ENCODE peak calls at places on chromosome 3, in five cellular contexts. X is GM13977, Q is adrenal gland, W is A549, G is transverse colon. D is an unnamed sample.

GRCh38 chr3:32570426-32571191 is at the start of gene DYNC1LI1:
- DNase-seq in X (peak; percentile 96), Q (peak; percentile 93), W (peak; percentile 77), G (peak; percentile 96), D (peak; percentile 98)

GRCh38 chr3:23479026-23479425 is 275.9 kb downstream of the UBE2E2 start:
- DNase-seq in X (no peak), Q (no peak), W (no peak), G (no peak), D (no peak)

GRCh38 chr3:192253138-192253537 is 474.2 kb downstream of the FGF12 start:
- DNase-seq in X (no peak), Q (no peak), W (no peak), G (no peak), D (no peak)

GRCh38 chr3:37072892-37073291 is 79.6 kb downstream of the MLH1 start:
- DNase-seq in X (no peak), Q (no peak), W (no peak), G (peak; percentile 32), D (no peak)

GRCh38 chr3:127195417-127195816 is 2.5 kb downstream of the PRR23E start:
- DNase-seq in X (no peak), Q (no peak), W (no peak), G (no peak), D (no peak)

GRCh38 chr3:156456771-156457224 is 98.1 kb downstream of the SSR3 start:
- DNase-seq in X (no peak), Q (no peak), W (no peak), G (no peak), D (no peak)

GRCh38 chr3:4351164-4351855 is 48.1 kb downstream of the SETMAR start:
- DNase-seq in X (peak; percentile 40), Q (no peak), W (no peak), G (no peak), D (peak; percentile 21)

GRCh38 chr3:72652395-72652794 is 195.8 kb downstream of the SHQ1 start:
- DNase-seq in X (no peak), Q (no peak), W (no peak), G (no peak), D (no peak)

DNA sequence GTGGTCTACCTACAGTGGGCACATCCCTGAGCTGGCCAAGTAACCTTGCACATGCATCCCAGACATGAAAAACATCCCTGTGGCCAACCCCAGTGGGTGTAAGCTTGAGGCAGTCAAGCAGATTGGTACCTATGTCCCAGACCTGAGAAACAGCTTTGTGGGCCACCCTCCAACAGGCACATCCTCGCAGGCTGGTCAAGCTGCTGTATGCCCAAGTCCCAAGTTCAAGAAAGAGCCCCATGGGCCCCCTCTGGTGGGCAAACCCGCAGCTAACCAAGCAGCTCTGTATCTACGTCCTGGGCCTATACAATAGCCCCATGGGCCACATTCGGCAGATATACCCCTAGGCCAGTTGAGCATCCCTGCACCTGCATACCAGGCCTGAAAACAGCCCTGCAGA is 186.3 kb upstream of the GPR149 start:
- DNase-seq in X (no peak), Q (no peak), W (no peak), G (no peak), D (no peak)
- TF ChIP-seq CTCF in X (no peak), Q (no peak), W (no peak), G (no peak), D (no peak)

GRCh38 chr3:135231646-135232625 is 436.9 kb downstream of the EPHB1 start:
- DNase-seq in X (no peak), Q (no peak), W (no peak), G (no peak), D (no peak)
- TF ChIP-seq CTCF in X (no peak), Q (no peak), W (no peak), G (no peak), D (no peak)

DNA sequence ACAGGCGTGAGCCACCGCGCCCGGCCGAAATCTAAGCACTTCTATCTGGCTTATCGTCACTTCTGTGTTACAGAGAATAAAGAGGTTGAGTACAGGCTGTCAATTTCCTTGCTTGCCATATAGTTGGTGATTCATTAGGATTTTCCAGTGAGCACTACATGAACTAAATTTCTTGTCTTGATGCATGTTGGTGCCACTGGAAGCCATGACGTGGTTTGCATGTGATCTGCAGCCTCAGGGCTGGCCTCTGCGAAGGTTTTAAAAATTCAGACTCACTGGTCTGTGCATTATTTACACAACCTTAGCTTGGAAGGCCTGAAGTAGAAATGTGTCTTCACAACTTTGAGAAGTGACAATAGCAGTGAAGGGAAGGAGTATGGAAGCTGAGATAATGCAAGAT is 85.8 kb downstream of the NFKBIZ start:
- DNase-seq in X (no peak), Q (no peak), W (no peak), G (no peak), D (no peak)
- TF ChIP-seq CTCF in X (no peak), Q (no peak), W (no peak), G (no peak), D (no peak)

GRCh38 chr3:76024640-76025039 is 239.3 kb upstream of the ZNF717 start:
- DNase-seq in X (no peak), Q (no peak), W (no peak), G (no peak), D (no peak)
- TF ChIP-seq CTCF in X (peak; percentile 25), Q (no peak), W (no peak), G (no peak), D (no peak)

DNA sequence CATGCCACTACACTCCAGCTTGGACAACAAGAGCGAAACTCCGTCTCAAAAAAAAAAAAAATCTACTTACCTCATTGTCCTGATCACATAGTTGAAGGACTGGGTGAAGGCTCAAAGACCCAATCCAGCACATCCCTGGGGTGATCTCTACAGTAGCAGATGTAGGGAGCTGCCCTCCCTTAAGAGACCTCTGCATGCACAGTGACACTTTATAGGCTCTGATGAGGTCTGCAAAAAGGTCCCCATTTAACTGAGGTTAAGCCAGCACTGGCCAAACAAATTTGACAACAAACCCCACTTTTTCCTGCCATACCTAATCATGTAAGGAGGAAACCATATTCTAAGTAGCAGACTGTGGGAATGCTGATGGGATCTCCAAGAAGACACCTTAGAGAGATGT is 31.1 kb upstream of the SPATA12 start:
- DNase-seq in X (no peak), Q (peak; percentile 10), W (no peak), G (no peak), D (no peak)
- TF ChIP-seq CTCF in X (no peak), Q (no peak), W (no peak), G (no peak), D (no peak)

GRCh38 chr3:14411166-14411526 is 8.7 kb downstream of the SLC6A6 start:
- DNase-seq in X (no peak), Q (no peak), W (no peak), G (no peak), D (no peak)

GRCh38 chr3:14413381-14414071 is 11.1 kb downstream of the SLC6A6 start:
- DNase-seq in X (no peak), Q (peak; percentile 72), W (no peak), G (no peak), D (no peak)

GRCh38 chr3:14410501-14411165 is 8.2 kb downstream of the SLC6A6 start:
- DNase-seq in X (no peak), Q (peak; percentile 95), W (peak; percentile 87), G (peak; percentile 33), D (no peak)

GRCh38 chr3:14412831-14413380 is 10.5 kb downstream of the SLC6A6 start:
- DNase-seq in X (no peak), Q (peak; percentile 87), W (no peak), G (no peak), D (no peak)

DNA sequence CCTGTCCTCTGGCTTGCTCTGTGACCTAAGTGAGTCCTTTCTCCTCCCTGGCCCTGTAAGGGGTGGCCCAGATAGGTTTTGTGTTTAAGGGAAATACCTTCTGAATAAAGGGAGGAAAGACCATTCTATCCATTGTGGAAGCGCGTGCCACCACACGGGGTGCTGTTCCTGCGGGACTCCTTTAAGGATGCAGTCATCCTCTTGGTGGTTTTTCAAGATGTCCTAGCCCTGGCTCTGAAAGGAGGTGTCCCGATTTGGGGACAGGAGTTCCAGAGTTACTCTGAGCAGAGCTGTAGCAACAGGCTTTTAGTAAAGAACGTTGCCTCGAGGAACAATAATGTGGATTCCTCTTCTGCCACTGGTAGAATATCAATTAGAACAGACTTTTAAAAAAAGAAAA is 9.6 kb downstream of the SLC6A6 start:
- DNase-seq in X (no peak), Q (no peak), W (no peak), G (no peak), D (no peak)
- TF ChIP-seq CTCF in X (no peak), Q (no peak), W (no peak), G (no peak), D (no peak)

DNA sequence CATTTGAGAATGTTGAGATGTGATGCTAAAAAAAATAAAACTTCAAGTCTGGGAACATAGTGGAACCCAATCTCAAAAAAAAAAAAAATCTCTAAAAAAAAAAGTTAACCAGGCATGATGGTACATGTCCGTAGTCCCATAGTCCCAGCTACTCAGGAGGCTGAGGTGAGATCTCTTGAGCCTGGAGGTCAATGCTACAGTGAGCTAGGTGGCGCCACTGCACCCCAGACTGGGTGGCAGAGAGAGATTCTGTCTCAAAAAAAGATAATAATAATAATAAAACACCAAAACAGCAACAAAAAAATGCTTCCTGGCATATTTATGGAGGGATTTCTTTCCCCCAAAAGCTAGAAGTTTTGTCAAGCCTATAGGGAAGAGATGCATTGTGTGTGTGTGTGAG is 361.6 kb downstream of the ROBO1 start:
- DNase-seq in X (no peak), Q (no peak), W (no peak), G (no peak), D (no peak)
- TF ChIP-seq CTCF in X (peak; percentile 23), Q (no peak), W (no peak), G (no peak), D (no peak)

GRCh38 chr3:100089802-100090668 is 24.3 kb downstream of the FILIP1L start:
- DNase-seq in X (peak; percentile 21), Q (peak; percentile 46), W (peak; percentile 40), G (no peak), D (peak; percentile 28)
- TF ChIP-seq CTCF in X (peak; percentile 39), Q (peak; percentile 37), W (peak; percentile 45), G (peak; percentile 29), D (peak; percentile 20)

D was measured in GM20000.